ENCODE peak calls at places on chromosomes 3 and 15, in five cellular contexts. U, D, Z, N and R are unnamed samples.
A peak's percentile ranks its signal among the peaks of the same experiment; 100 is the strongest.

GRCh38 chr15:96554541-96554940 is 224.0 kb downstream of the NR2F2 start:
- DNase-seq in U (no peak), D (no peak), Z (no peak), N (no peak), R (no peak)

GRCh38 chr15:67611803-67612369 is 69.4 kb downstream of the MAP2K5 start:
- DNase-seq in U (no peak), D (no peak), Z (peak; percentile 22), N (no peak), R (no peak)

GRCh38 chr3:159486580-159486979 is 502.1 kb upstream of the IL12A start:
- DNase-seq in U (no peak), D (no peak), Z (no peak), N (no peak), R (no peak)

GRCh38 chr3:148006508-148006907 is 597.3 kb downstream of the ZIC1 start:
- DNase-seq in U (no peak), D (peak; percentile 19), Z (peak; percentile 60), N (no peak), R (peak; percentile 23)

GRCh38 chr3:63037116-63037515 is 161.9 kb upstream of the CADPS start:
- DNase-seq in U (no peak), D (no peak), Z (no peak), N (no peak), R (no peak)

GRCh38 chr15:98906712-98907083 is 100.9 kb downstream of the PGPEP1L start:
- DNase-seq in U (no peak), D (no peak), Z (peak; percentile 39), N (peak; percentile 63), R (no peak)

GRCh38 chr15:91889143-91889815 is 35.8 kb downstream of the SLCO3A1 start:
- DNase-seq in U (no peak), D (no peak), Z (no peak), N (no peak), R (no peak)

GRCh38 chr3:27554706-27555105 is 70.5 kb upstream of the SLC4A7 start:
- DNase-seq in U (no peak), D (no peak), Z (no peak), N (no peak), R (no peak)

GRCh38 chr3:64293121-64293520 is 67.9 kb upstream of the PRICKLE2 start:
- DNase-seq in U (no peak), D (no peak), Z (no peak), N (no peak), R (no peak)

GRCh38 chr3:181880339-181880738 is 168.6 kb downstream of the SOX2 start:
- DNase-seq in U (no peak), D (no peak), Z (no peak), N (no peak), R (no peak)
- H3K4me3 ChIP-seq in U (no peak overlapping the region), D (no peak overlapping the region), Z (no peak overlapping the region), N (no peak overlapping the region), R (no peak overlapping the region)

DNA sequence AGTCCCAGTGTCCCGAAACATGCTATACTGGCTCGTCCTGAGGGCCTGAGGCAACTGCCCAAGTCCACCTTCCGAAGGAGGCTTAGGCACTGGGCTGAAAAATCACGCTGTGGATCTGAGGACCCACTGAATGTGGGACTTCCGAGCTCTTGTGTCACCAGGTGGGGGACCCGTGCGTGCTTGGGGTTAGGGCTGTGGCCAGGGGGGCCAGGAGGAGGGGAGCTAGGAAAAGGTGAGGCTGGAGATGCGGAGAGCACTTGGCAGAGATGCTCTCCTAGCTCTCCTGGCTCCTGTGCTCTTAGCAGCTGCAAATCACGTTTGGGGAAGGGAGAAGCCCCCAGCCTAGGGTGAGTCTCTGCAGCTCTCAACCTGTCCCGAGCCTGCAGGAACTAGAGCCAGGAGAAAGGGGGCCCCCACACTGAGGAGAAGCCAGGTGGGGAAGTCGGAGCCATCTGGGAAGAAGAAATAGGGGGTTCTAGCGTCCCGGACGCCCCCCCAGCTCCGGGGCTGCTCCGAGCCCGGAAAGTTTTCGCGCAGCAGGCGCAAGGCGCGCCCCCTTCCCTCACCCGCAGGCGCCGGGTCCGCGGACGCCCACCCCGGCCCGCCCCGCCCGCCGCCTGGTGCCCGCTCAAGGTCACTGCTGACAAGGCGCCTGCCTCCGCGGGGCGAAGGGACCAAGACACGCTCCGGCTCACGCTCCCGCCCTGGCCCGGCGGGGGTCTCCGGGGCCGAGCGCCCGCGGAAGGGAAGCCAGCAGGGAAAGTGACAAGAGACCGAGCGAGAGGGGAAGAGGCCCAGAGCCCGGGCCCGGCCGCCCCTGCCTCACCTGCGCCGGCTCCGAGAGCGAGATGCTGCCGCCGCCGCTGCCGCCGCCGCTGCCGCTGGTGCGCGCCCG is 108.7 kb upstream of the SLC6A11 start:
- DNase-seq in U (no peak), D (no peak), Z (no peak), N (no peak), R (no peak)
- TF ChIP-seq CTCF in U (no peak), D (no peak), Z (no peak), N (no peak), R (no peak)

GRCh38 chr3:46979958-46980497 is 562 bp downstream of the NBEAL2 start:
- DNase-seq in U (peak; percentile 75), D (no peak), Z (no peak), N (no peak), R (no peak)
- H3K4me3 ChIP-seq in U (peak overlapping the region; percentile 75), D (peak overlapping the region; percentile 59), Z (peak overlapping the region; percentile 76), N (peak overlapping the region; percentile 62), R (peak overlapping the region; percentile 76)

GRCh38 chr3:100606894-100607512 is 2.4 kb upstream of the ADGRG7 start:
- DNase-seq in U (no peak), D (no peak), Z (peak; percentile 2), N (no peak), R (no peak)
- TF ChIP-seq CTCF in U (no peak), D (no peak), Z (peak; percentile 2), N (no peak), R (no peak)